ENCODE peak calls at places on chromosomes 12 and 14, in six cellular contexts. R is astrocyte of the cerebellum; Y is aorta; E is CD8-positive, alpha-beta memory T cell; J is bronchial epithelial cell; A is astrocyte. B is an unnamed sample.

GRCh38 chr12:121581681-121582439 is 1.0 kb upstream of the KDM2B start:
- DNase-seq in R (no peak), Y (no peak), E (no peak), J (no peak), A (no peak), B (no peak)

GRCh38 chr14:27528328-27528727 is 930.5 kb upstream of the NOVA1 start:
- DNase-seq in R (peak), Y (no peak), E (no peak), J (peak), A (peak), B (no peak)

GRCh38 chr14:90382491-90383125 is 14.2 kb upstream of the CALM1 start:
- DNase-seq in R (peak), Y (peak), E (peak), J (peak), A (peak), B (peak)

GRCh38 chr12:110936367-110937103 is 16.2 kb upstream of the MYL2 start:
- DNase-seq in R (no peak), Y (no peak), E (no peak), J (no peak), A (no peak), B (no peak)

GRCh38 chr14:51616724-51617409 is 34.8 kb upstream of the FRMD6 start:
- DNase-seq in R (peak), Y (no peak), E (no peak), J (peak), A (peak), B (no peak)

GRCh38 chr12:103728323-103728722 is 112.7 kb downstream of the NT5DC3 start:
- DNase-seq in R (no peak), Y (no peak), E (no peak), J (no peak), A (no peak), B (no peak)

GRCh38 chr12:47408171-47408871 is 297.5 kb downstream of the RPAP3 start:
- DNase-seq in R (no peak), Y (no peak), E (no peak), J (peak), A (no peak), B (no peak)

GRCh38 chr12:106178582-106178981 is 39.8 kb upstream of the NUAK1 start:
- DNase-seq in R (no peak), Y (no peak), E (no peak), J (no peak), A (no peak), B (no peak)

GRCh38 chr12:66361703-66362102 is 59.4 kb downstream of the HELB start:
- DNase-seq in R (no peak), Y (no peak), E (no peak), J (no peak), A (no peak), B (no peak)

GRCh38 chr12:76586764-76587395 is 27.3 kb upstream of the OSBPL8 start:
- DNase-seq in R (peak), Y (no peak), E (peak), J (peak), A (peak), B (no peak)

GRCh38 chr12:103800252-103800771 is 40.7 kb downstream of the NT5DC3 start:
- DNase-seq in R (peak), Y (peak), E (no peak), J (no peak), A (peak), B (peak)

GRCh38 chr14:100899841-100900771 is 3.4 kb downstream of the RTL1 start:
- DNase-seq in R (no peak), Y (peak), E (no peak), J (no peak), A (no peak), B (no peak)

GRCh38 chr12:2034633-2035420 is 18.0 kb upstream of the CACNA1C start:
- DNase-seq in R (peak), Y (peak), E (peak), J (peak), A (no peak), B (peak)

GRCh38 chr14:96105921-96106441 is 66.8 kb downstream of the C14orf132 start:
- DNase-seq in R (no peak), Y (peak), E (no peak), J (peak), A (peak), B (no peak)

GRCh38 chr12:88141425-88141773 is 489 bp downstream of the CEP290 start:
- DNase-seq in R (no peak), Y (peak), E (no peak), J (no peak), A (no peak), B (no peak)

GRCh38 chr12:50620975-50621360 is 116.2 kb downstream of the DIP2B start:
- DNase-seq in R (no peak), Y (no peak), E (no peak), J (no peak), A (no peak), B (no peak)

GRCh38 chr14:30193791-30194407 is 266.3 kb upstream of the PRKD1 start:
- DNase-seq in R (no peak), Y (no peak), E (no peak), J (peak), A (peak), B (no peak)

GRCh38 chr14:60199321-60199720 is 34.1 kb upstream of the DHRS7 start:
- DNase-seq in R (no peak), Y (no peak), E (no peak), J (no peak), A (no peak), B (no peak)

GRCh38 chr12:124927325-124928094 is 13.1 kb upstream of the UBC start:
- DNase-seq in R (peak), Y (peak), E (peak), J (peak), A (peak), B (peak)

GRCh38 chr12:8890313-8891084 is 23.8 kb upstream of the PHC1 start:
- DNase-seq in R (peak), Y (no peak), E (peak), J (peak), A (peak), B (no peak)

GRCh38 chr12:9651265-9651729 is 18.2 kb upstream of the CLEC2D start:
- DNase-seq in R (peak), Y (no peak), E (peak), J (peak), A (peak), B (peak)

GRCh38 chr12:106493531-106493930 is 89.3 kb upstream of the RFX4 start:
- DNase-seq in R (no peak), Y (no peak), E (no peak), J (no peak), A (no peak), B (no peak)

GRCh38 chr14:44712095-44712822 is 205.2 kb upstream of the FSCB start:
- DNase-seq in R (no peak), Y (no peak), E (no peak), J (no peak), A (no peak), B (no peak)

GRCh38 chr14:58560208-58560607 is 77.6 kb upstream of the DACT1 start:
- DNase-seq in R (no peak), Y (no peak), E (no peak), J (peak), A (peak), B (no peak)

GRCh38 chr14:98964171-98964570 is 307.8 kb downstream of the BCL11B start:
- DNase-seq in R (no peak), Y (no peak), E (no peak), J (no peak), A (no peak), B (no peak)

GRCh38 chr12:111166779-111167540 is 201.9 kb downstream of the PHETA1 start:
- DNase-seq in R (no peak), Y (no peak), E (no peak), J (no peak), A (no peak), B (peak)

GRCh38 chr14:93994919-93995682 is 2.0 kb upstream of the CCDC197 start:
- DNase-seq in R (peak), Y (peak), E (no peak), J (peak), A (peak), B (peak)

GRCh38 chr12:117733292-117733805 is 235.4 kb downstream of the KSR2 start:
- DNase-seq in R (no peak), Y (no peak), E (no peak), J (no peak), A (no peak), B (no peak)

GRCh38 chr12:132197581-132198281 is 53.5 kb downstream of the NOC4L start:
- DNase-seq in R (no peak), Y (no peak), E (no peak), J (no peak), A (no peak), B (peak)

GRCh38 chr12:14654842-14655241 is 41.6 kb downstream of the GUCY2C start:
- DNase-seq in R (no peak), Y (no peak), E (no peak), J (no peak), A (no peak), B (no peak)

GRCh38 chr12:85489194-85489593 is 209.2 kb downstream of the ALX1 start:
- DNase-seq in R (no peak), Y (no peak), E (no peak), J (peak), A (no peak), B (no peak)

GRCh38 chr14:88242426-88242825 is 80.6 kb downstream of the KCNK10 start:
- DNase-seq in R (no peak), Y (no peak), E (no peak), J (no peak), A (no peak), B (no peak)

GRCh38 chr12:124480469-124481256 is 86.7 kb downstream of the NCOR2 start:
- DNase-seq in R (no peak), Y (no peak), E (peak), J (no peak), A (peak), B (no peak)

GRCh38 chr14:78697341-78697740 is 527.2 kb downstream of the NRXN3 start:
- DNase-seq in R (peak), Y (no peak), E (no peak), J (peak), A (peak), B (no peak)

GRCh38 chr12:118164798-118165486 is 29.0 kb downstream of the PEBP1 start:
- DNase-seq in R (no peak), Y (no peak), E (no peak), J (peak), A (no peak), B (peak)

GRCh38 chr12:64582862-64583261 is 27.4 kb upstream of the RASSF3 start:
- DNase-seq in R (no peak), Y (no peak), E (no peak), J (no peak), A (no peak), B (no peak)

GRCh38 chr12:64585085-64585484 is 25.2 kb upstream of the RASSF3 start:
- DNase-seq in R (no peak), Y (no peak), E (no peak), J (no peak), A (no peak), B (no peak)

GRCh38 chr12:64583395-64584172 is 26.7 kb upstream of the RASSF3 start:
- DNase-seq in R (no peak), Y (no peak), E (no peak), J (no peak), A (no peak), B (no peak)

GRCh38 chr12:64582111-64582510 is 28.2 kb upstream of the RASSF3 start:
- DNase-seq in R (no peak), Y (no peak), E (no peak), J (no peak), A (no peak), B (no peak)

DNA sequence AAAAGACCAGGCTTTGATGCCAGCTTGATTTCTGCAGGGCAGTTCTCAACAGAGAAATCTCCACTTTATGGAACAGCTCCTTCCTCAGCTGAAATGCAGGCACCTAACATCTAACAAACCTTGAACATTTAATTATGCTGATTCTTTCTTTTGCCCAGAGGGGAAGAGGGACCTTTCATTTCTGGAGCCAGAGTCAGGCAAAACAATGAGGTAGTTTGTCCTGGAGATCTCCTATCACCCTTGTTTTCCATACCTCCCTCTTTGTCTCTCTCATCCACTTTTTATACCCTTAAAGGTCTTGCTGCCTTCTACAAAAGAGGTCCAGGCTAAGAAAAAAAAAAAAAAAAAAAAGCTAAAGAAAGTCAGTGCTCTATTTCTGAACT is 26.1 kb upstream of the RASSF3 start:
- DNase-seq in R (no peak), Y (no peak), E (no peak), J (no peak), A (no peak), B (no peak)
- H3K4me3 ChIP-seq in R (no peak), Y (no peak), E (peak), J (no peak), A (no peak), B (no peak)

GRCh38 chr12:5505116-5505515 is 73.2 kb downstream of the NTF3 start:
- DNase-seq in R (no peak), Y (no peak), E (no peak), J (no peak), A (no peak), B (no peak)

GRCh38 chr12:5503371-5503770 is 71.5 kb downstream of the NTF3 start:
- DNase-seq in R (no peak), Y (no peak), E (no peak), J (no peak), A (no peak), B (no peak)

GRCh38 chr12:5506295-5506694 is 74.4 kb downstream of the NTF3 start:
- DNase-seq in R (no peak), Y (no peak), E (no peak), J (no peak), A (no peak), B (no peak)

GRCh38 chr12:5505751-5506150 is 73.8 kb downstream of the NTF3 start:
- DNase-seq in R (no peak), Y (no peak), E (no peak), J (no peak), A (no peak), B (no peak)

DNA sequence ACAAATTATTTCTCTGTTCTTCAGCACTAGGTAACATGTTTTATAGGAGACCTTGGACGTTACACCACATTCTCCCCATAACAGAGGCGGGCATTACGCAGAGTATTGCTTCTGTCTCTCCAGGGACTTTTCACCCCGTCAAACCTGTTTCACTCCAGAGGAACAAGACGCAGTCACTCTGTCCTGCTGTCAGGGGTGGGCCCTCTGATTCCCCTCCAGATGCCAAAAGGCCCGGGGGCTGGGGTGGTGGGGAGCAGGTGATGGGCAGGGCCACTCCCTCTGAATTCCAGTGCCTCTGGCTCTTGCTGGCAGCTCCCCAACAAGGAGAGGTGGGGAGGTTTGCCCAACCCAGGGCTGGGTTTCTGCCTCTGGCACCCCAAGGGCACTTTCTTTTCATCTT is 71.9 kb downstream of the NTF3 start:
- DNase-seq in R (no peak), Y (no peak), E (no peak), J (peak), A (no peak), B (no peak)
- H3K4me3 ChIP-seq in R (no peak), Y (no peak), E (no peak), J (no peak), A (no peak), B (no peak)

DNA sequence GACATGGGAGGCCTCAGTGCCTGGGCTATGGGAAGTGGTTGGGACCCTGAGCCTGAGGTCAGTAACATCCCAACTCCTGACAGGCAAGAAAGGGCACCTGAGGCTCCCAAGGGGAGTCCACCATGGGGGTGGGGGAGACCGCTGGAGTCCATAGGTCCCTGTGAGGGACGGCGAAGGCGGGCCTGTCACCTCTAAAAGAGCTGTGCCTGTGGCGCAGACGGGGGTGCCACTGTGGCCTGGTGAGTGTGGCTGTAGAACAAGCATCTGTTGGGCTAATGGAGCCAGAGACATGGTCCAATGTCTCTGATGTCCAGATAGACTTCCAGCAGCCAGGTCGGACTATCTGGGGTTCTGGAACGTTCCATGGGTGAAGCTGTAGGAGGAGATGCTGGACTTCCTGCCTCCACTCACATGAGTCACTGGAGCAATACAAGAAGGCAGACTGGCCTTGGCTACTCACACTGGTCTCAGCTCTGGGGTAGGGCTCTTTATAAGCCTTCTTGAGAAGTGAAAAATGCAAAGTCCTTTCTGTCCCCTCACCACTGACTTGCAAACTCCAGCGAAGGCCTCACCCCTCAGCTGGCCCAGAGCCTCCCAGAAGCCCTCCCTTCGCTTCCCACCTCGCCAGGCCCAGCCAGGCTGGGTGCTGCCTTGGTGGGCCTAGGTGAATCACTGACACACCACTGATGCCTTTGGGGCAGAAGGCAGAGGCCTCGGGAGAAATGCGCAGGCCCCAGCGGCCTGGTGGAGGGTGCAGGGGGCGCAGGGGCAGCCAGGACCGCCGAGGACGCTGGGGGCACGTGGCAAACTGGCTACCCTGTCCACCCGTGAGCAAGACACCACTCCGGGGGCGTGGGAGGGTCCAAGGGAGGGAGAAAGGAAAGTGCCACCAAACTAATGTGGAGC is 1.1 kb upstream of the TRAF3 start:
- DNase-seq in R (peak), Y (no peak), E (no peak), J (peak), A (peak), B (no peak)
- H3K4me3 ChIP-seq in R (no peak), Y (no peak), E (peak), J (no peak), A (no peak), B (peak)

GRCh38 chr14:71553779-71554178 is 378.4 kb upstream of the RGS6 start:
- DNase-seq in R (no peak), Y (no peak), E (no peak), J (no peak), A (no peak), B (no peak)

GRCh38 chr14:71554959-71555612 is 377.1 kb upstream of the RGS6 start:
- DNase-seq in R (no peak), Y (no peak), E (peak), J (no peak), A (no peak), B (no peak)

GRCh38 chr14:71554323-71554722 is 377.9 kb upstream of the RGS6 start:
- DNase-seq in R (no peak), Y (no peak), E (no peak), J (no peak), A (no peak), B (no peak)

GRCh38 chr14:71556730-71557129 is 375.5 kb upstream of the RGS6 start:
- DNase-seq in R (no peak), Y (no peak), E (no peak), J (no peak), A (no peak), B (no peak)

GRCh38 chr14:71555654-71556559 is 376.3 kb upstream of the RGS6 start:
- DNase-seq in R (no peak), Y (no peak), E (peak), J (peak), A (peak), B (no peak)
- H3K4me3 ChIP-seq in R (no peak), Y (no peak), E (peak), J (no peak), A (no peak), B (no peak)

GRCh38 chr14:104117341-104118005 is 20.9 kb upstream of the KIF26A start:
- DNase-seq in R (no peak), Y (peak), E (no peak), J (no peak), A (no peak), B (peak)
- H3K4me3 ChIP-seq in R (no peak), Y (no peak), E (no peak), J (peak), A (no peak), B (peak)

GRCh38 chr14:68362841-68363240 is 430.0 kb downstream of the ZFP36L1 start:
- DNase-seq in R (no peak), Y (no peak), E (no peak), J (no peak), A (no peak), B (no peak)

GRCh38 chr14:68363401-68363800 is 429.5 kb downstream of the ZFP36L1 start:
- DNase-seq in R (no peak), Y (no peak), E (no peak), J (no peak), A (no peak), B (no peak)

GRCh38 chr14:68365228-68365627 is 427.6 kb downstream of the ZFP36L1 start:
- DNase-seq in R (no peak), Y (no peak), E (no peak), J (peak), A (peak), B (no peak)

GRCh38 chr14:68364823-68365222 is 428.0 kb downstream of the ZFP36L1 start:
- DNase-seq in R (no peak), Y (no peak), E (no peak), J (peak), A (peak), B (no peak)

GRCh38 chr14:68363841-68364711 is 428.8 kb downstream of the ZFP36L1 start:
- DNase-seq in R (peak), Y (peak), E (no peak), J (no peak), A (peak), B (peak)
- H3K4me3 ChIP-seq in R (no peak), Y (no peak), E (no peak), J (no peak), A (no peak), B (no peak)